ENCODE peak calls at places on chromosomes 12 and 14, in four cellular contexts. D is aorta, Q is body of pancreas, H is left kidney. F is an unnamed sample.

GRCh38 chr12:6788972-6789905 is at the start of gene CD4:
- DNase-seq in D (peak; percentile 92), H (peak; percentile 38), Q (no peak), F (peak; percentile 47)

GRCh38 chr12:34405286-34406227 is 383.3 kb downstream of the ALG10 start:
- DNase-seq in Q (peak; percentile 3), D (peak; percentile 34), H (no peak), F (peak; percentile 0)

GRCh38 chr14:79961197-79961596 is 250.1 kb downstream of the DIO2 start:
- DNase-seq in H (no peak), Q (no peak), D (no peak), F (no peak)

GRCh38 chr14:50452979-50453705 is 56.5 kb upstream of the CDKL1 start:
- DNase-seq in H (no peak), Q (no peak), D (no peak), F (no peak)

GRCh38 chr14:41144370-41144769 is 462.3 kb upstream of the LRFN5 start:
- DNase-seq in Q (no peak), H (no peak), D (no peak), F (no peak)

GRCh38 chr14:91144425-91145145 is 30.7 kb downstream of the DGLUCY start:
- DNase-seq in H (no peak), Q (no peak), D (no peak), F (no peak)

GRCh38 chr12:113002155-113002554 is 23.8 kb downstream of the OAS2 start:
- DNase-seq in Q (peak; percentile 36), D (no peak), H (peak; percentile 25), F (no peak)

GRCh38 chr14:92866181-92866752 is 56.7 kb upstream of the CHGA start:
- DNase-seq in H (no peak), Q (no peak), D (no peak), F (peak; percentile 19)

GRCh38 chr14:22243971-22244581 is 344.9 kb downstream of the DAD1 start:
- DNase-seq in H (no peak), D (no peak), Q (no peak), F (no peak)